ENCODE peak calls at places on chromosomes 2 and 18, in five cellular contexts. T is HFF-Myc, Y is amniotic stem cell, M is NCI-H345, X is Calu3. Z is an unnamed sample.

GRCh38 chr2:181142514-181142913 is 162.1 kb downstream of the UBE2E3 start:
- DNase-seq in T (no peak), Y (no peak), M (no peak), X (no peak), Z (no peak)

GRCh38 chr2:42863320-42863719 is 70.9 kb upstream of the HAAO start:
- DNase-seq in T (no peak), Y (no peak), M (no peak), X (no peak), Z (no peak)

GRCh38 chr2:174688079-174688478 is 76.2 kb downstream of the CHRNA1 start:
- DNase-seq in T (no peak), Y (peak), M (no peak), X (no peak), Z (no peak)

GRCh38 chr2:236117861-236118269 is 50.3 kb downstream of the GBX2 start:
- DNase-seq in T (no peak), Y (no peak), M (peak), X (no peak), Z (no peak)

GRCh38 chr2:148603562-148603920 is 41.0 kb upstream of the EPC2 start:
- DNase-seq in T (no peak), Y (no peak), M (no peak), X (no peak), Z (no peak)

GRCh38 chr2:1784087-1784486 is 39.8 kb upstream of the PXDN start:
- DNase-seq in T (no peak), Y (no peak), M (no peak), X (no peak), Z (no peak)

GRCh38 chr18:32446780-32447179 is 23.9 kb downstream of the GAREM1 start:
- DNase-seq in T (no peak), Y (no peak), M (no peak), X (no peak), Z (no peak)

GRCh38 chr2:217935901-217936684 is 66.7 kb downstream of the TNS1 start:
- DNase-seq in T (no peak), Y (no peak), M (no peak), X (no peak), Z (no peak)

GRCh38 chr2:16165518-16166326 is 225.4 kb downstream of the MYCN start:
- DNase-seq in T (no peak), Y (no peak), M (no peak), X (no peak), Z (no peak)

GRCh38 chr18:25234740-25235345 is 117.1 kb downstream of the ZNF521 start:
- DNase-seq in T (no peak), Y (no peak), M (no peak), X (no peak), Z (no peak)

GRCh38 chr2:100895402-100895801 is 75.5 kb downstream of the NPAS2 start:
- DNase-seq in T (no peak), Y (no peak), M (peak), X (peak), Z (no peak)

Z was measured in brain pericyte.